ENCODE peak calls at places on chromosomes 6 and 20, in seven cellular contexts. One of them, this sample, is unnamed.

GRCh38 chr6:137910424-137910834 is 43.4 kb downstream of the TNFAIP3 start:
- DNase-seq in mammary epithelial cell: no peak
- DNase-seq in DND-41: no peak
- DNase-seq in tibial nerve: no peak
- DNase-seq in fibroblast of lung: no peak
- DNase-seq in sigmoid colon: no peak
- DNase-seq in neural progenitor cell: no peak
- DNase-seq in this sample: no peak

GRCh38 chr6:139762587-139763031 is 388.2 kb upstream of the CITED2 start:
- DNase-seq in neural progenitor cell: no peak
- DNase-seq in DND-41: no peak
- DNase-seq in tibial nerve: no peak
- DNase-seq in mammary epithelial cell: peak; percentile 11
- DNase-seq in fibroblast of lung: peak; percentile 68
- DNase-seq in sigmoid colon: no peak
- DNase-seq in this sample: no peak

GRCh38 chr20:57964011-57964862 is 254.4 kb upstream of the PMEPA1 start:
- DNase-seq in fibroblast of lung: no peak
- DNase-seq in DND-41: no peak
- DNase-seq in mammary epithelial cell: peak; percentile 11
- DNase-seq in sigmoid colon: no peak
- DNase-seq in neural progenitor cell: no peak
- DNase-seq in tibial nerve: no peak
- DNase-seq in this sample: no peak

GRCh38 chr6:79413562-79414002 is 123.6 kb downstream of the LCA5 start:
- DNase-seq in neural progenitor cell: no peak
- DNase-seq in sigmoid colon: no peak
- DNase-seq in DND-41: no peak
- DNase-seq in mammary epithelial cell: peak; percentile 50
- DNase-seq in fibroblast of lung: peak; percentile 85
- DNase-seq in tibial nerve: peak; percentile 20
- DNase-seq in this sample: no peak

GRCh38 chr20:53847118-53847842 is 223.1 kb downstream of the BCAS1 start:
- DNase-seq in mammary epithelial cell: no peak
- DNase-seq in DND-41: peak; percentile 66
- DNase-seq in fibroblast of lung: no peak
- DNase-seq in sigmoid colon: no peak
- DNase-seq in tibial nerve: no peak
- DNase-seq in neural progenitor cell: no peak
- DNase-seq in this sample: no peak

GRCh38 chr6:223763-224162 is 68.5 kb upstream of the DUSP22 start:
- DNase-seq in mammary epithelial cell: peak; percentile 61
- DNase-seq in DND-41: no peak
- DNase-seq in sigmoid colon: no peak
- DNase-seq in neural progenitor cell: no peak
- DNase-seq in fibroblast of lung: peak; percentile 47
- DNase-seq in tibial nerve: no peak
- DNase-seq in this sample: no peak

GRCh38 chr6:25987845-25988244 is 25.2 kb downstream of the TRIM38 start:
- DNase-seq in fibroblast of lung: no peak
- DNase-seq in mammary epithelial cell: no peak
- DNase-seq in tibial nerve: no peak
- DNase-seq in DND-41: no peak
- DNase-seq in neural progenitor cell: peak; percentile 45
- DNase-seq in sigmoid colon: no peak
- DNase-seq in this sample: no peak

GRCh38 chr6:30323806-30324205 is 2.9 kb upstream of the TRIM39 start:
- DNase-seq in neural progenitor cell: no peak
- DNase-seq in sigmoid colon: no peak
- DNase-seq in fibroblast of lung: no peak
- DNase-seq in tibial nerve: no peak
- DNase-seq in DND-41: no peak
- DNase-seq in mammary epithelial cell: peak; percentile 31
- DNase-seq in this sample: no peak

GRCh38 chr20:50399003-50399916 is 110.9 kb upstream of the PTPN1 start:
- DNase-seq in tibial nerve: no peak
- DNase-seq in fibroblast of lung: peak; percentile 48
- DNase-seq in mammary epithelial cell: no peak
- DNase-seq in neural progenitor cell: no peak
- DNase-seq in DND-41: no peak
- DNase-seq in sigmoid colon: peak; percentile 92
- DNase-seq in this sample: peak; percentile 87

GRCh38 chr6:140048202-140048790 is 673.8 kb upstream of the CITED2 start:
- DNase-seq in fibroblast of lung: no peak
- DNase-seq in sigmoid colon: no peak
- DNase-seq in DND-41: no peak
- DNase-seq in neural progenitor cell: no peak
- DNase-seq in mammary epithelial cell: no peak
- DNase-seq in tibial nerve: no peak
- DNase-seq in this sample: no peak

GRCh38 chr6:64985726-64986125 is 721.3 kb downstream of the EYS start:
- DNase-seq in tibial nerve: no peak
- DNase-seq in sigmoid colon: no peak
- DNase-seq in neural progenitor cell: no peak
- DNase-seq in fibroblast of lung: peak; percentile 18
- DNase-seq in DND-41: no peak
- DNase-seq in mammary epithelial cell: no peak
- DNase-seq in this sample: no peak

GRCh38 chr6:38501931-38502330 is 137.8 kb downstream of the BTBD9 start:
- DNase-seq in mammary epithelial cell: no peak
- DNase-seq in DND-41: peak; percentile 43
- DNase-seq in fibroblast of lung: no peak
- DNase-seq in sigmoid colon: no peak
- DNase-seq in neural progenitor cell: no peak
- DNase-seq in tibial nerve: no peak
- DNase-seq in this sample: no peak

GRCh38 chr6:53701333-53702073 is 35.9 kb upstream of the KLHL31 start:
- DNase-seq in DND-41: no peak
- DNase-seq in tibial nerve: no peak
- DNase-seq in mammary epithelial cell: peak; percentile 10
- DNase-seq in fibroblast of lung: no peak
- DNase-seq in neural progenitor cell: no peak
- DNase-seq in sigmoid colon: no peak
- DNase-seq in this sample: no peak

GRCh38 chr6:163752446-163752845 is 337.9 kb downstream of the QKI start:
- DNase-seq in sigmoid colon: no peak
- DNase-seq in DND-41: no peak
- DNase-seq in mammary epithelial cell: no peak
- DNase-seq in tibial nerve: no peak
- DNase-seq in neural progenitor cell: no peak
- DNase-seq in fibroblast of lung: no peak
- DNase-seq in this sample: no peak

GRCh38 chr6:57303931-57304681 is 13.3 kb upstream of the PRIM2 start:
- DNase-seq in sigmoid colon: no peak
- DNase-seq in tibial nerve: no peak
- DNase-seq in mammary epithelial cell: no peak
- DNase-seq in neural progenitor cell: no peak
- DNase-seq in fibroblast of lung: peak; percentile 65
- DNase-seq in DND-41: no peak
- DNase-seq in this sample: no peak

GRCh38 chr6:157333537-157333936 is 10.2 kb upstream of the TMEM242 start:
- DNase-seq in sigmoid colon: no peak
- DNase-seq in neural progenitor cell: no peak
- DNase-seq in mammary epithelial cell: no peak
- DNase-seq in fibroblast of lung: no peak
- DNase-seq in tibial nerve: no peak
- DNase-seq in DND-41: no peak
- DNase-seq in this sample: no peak

GRCh38 chr6:108561742-108562502 is 1.2 kb downstream of the FOXO3 start:
- DNase-seq in neural progenitor cell: peak; percentile 60
- DNase-seq in tibial nerve: no peak
- DNase-seq in DND-41: no peak
- DNase-seq in fibroblast of lung: no peak
- DNase-seq in sigmoid colon: peak; percentile 73
- DNase-seq in mammary epithelial cell: peak; percentile 62
- DNase-seq in this sample: no peak

GRCh38 chr20:57702091-57702490 is 7.7 kb downstream of the PMEPA1 start:
- DNase-seq in mammary epithelial cell: no peak
- DNase-seq in DND-41: no peak
- DNase-seq in neural progenitor cell: no peak
- DNase-seq in fibroblast of lung: no peak
- DNase-seq in tibial nerve: no peak
- DNase-seq in sigmoid colon: no peak
- DNase-seq in this sample: no peak

GRCh38 chr6:32969685-32970412 is 1.5 kb downstream of the BRD2 start:
- DNase-seq in neural progenitor cell: peak; percentile 92
- DNase-seq in sigmoid colon: peak; percentile 89
- DNase-seq in DND-41: peak; percentile 88
- DNase-seq in mammary epithelial cell: peak; percentile 96
- DNase-seq in tibial nerve: peak; percentile 86
- DNase-seq in fibroblast of lung: peak; percentile 97
- DNase-seq in this sample: peak; percentile 86

GRCh38 chr20:40922865-40923264 is 105.8 kb upstream of the TOP1 start:
- DNase-seq in mammary epithelial cell: no peak
- DNase-seq in fibroblast of lung: no peak
- DNase-seq in DND-41: no peak
- DNase-seq in tibial nerve: no peak
- DNase-seq in neural progenitor cell: no peak
- DNase-seq in sigmoid colon: no peak
- DNase-seq in this sample: no peak

GRCh38 chr6:113774122-113774835 is 82.9 kb upstream of the MARCKS start:
- DNase-seq in mammary epithelial cell: no peak
- DNase-seq in sigmoid colon: no peak
- DNase-seq in DND-41: no peak
- DNase-seq in neural progenitor cell: no peak
- DNase-seq in tibial nerve: no peak
- DNase-seq in fibroblast of lung: peak; percentile 90
- DNase-seq in this sample: no peak

GRCh38 chr6:62746968-62747367 is 460.9 kb upstream of the KHDRBS2 start:
- DNase-seq in sigmoid colon: no peak
- DNase-seq in tibial nerve: no peak
- DNase-seq in mammary epithelial cell: no peak
- DNase-seq in fibroblast of lung: no peak
- DNase-seq in neural progenitor cell: no peak
- DNase-seq in DND-41: no peak
- DNase-seq in this sample: no peak
- TF ChIP-seq CTCF in sigmoid colon: no peak
- TF ChIP-seq CTCF in tibial nerve: no peak
- TF ChIP-seq CTCF in mammary epithelial cell: no peak
- TF ChIP-seq CTCF in fibroblast of lung: no peak
- TF ChIP-seq CTCF in neural progenitor cell: no peak
- TF ChIP-seq CTCF in DND-41: no peak
- TF ChIP-seq CTCF in this sample: no peak

GRCh38 chr6:41577865-41578713 is 31.9 kb downstream of the FOXP4 start:
- DNase-seq in neural progenitor cell: peak; percentile 88
- DNase-seq in tibial nerve: no peak
- DNase-seq in mammary epithelial cell: peak; percentile 60
- DNase-seq in fibroblast of lung: peak; percentile 57
- DNase-seq in sigmoid colon: no peak
- DNase-seq in DND-41: no peak
- DNase-seq in this sample: no peak
- H3K4me1 ChIP-seq in neural progenitor cell: peaks cover 68% of the 10 kb centered on the region
- H3K4me1 ChIP-seq in tibial nerve: peaks cover 91% of the 10 kb centered on the region
- H3K4me1 ChIP-seq in mammary epithelial cell: peaks cover 18% of the 10 kb centered on the region
- H3K4me1 ChIP-seq in fibroblast of lung: peaks cover 26% of the 10 kb centered on the region
- H3K4me1 ChIP-seq in sigmoid colon: peaks cover 33% of the 10 kb centered on the region
- H3K4me1 ChIP-seq in DND-41: peaks cover 5% of the 10 kb centered on the region
- H3K4me1 ChIP-seq in this sample: peaks cover 54% of the 10 kb centered on the region

GRCh38 chr20:38926934-38927616 is 858 bp downstream of the FAM83D start:
- DNase-seq in neural progenitor cell: no peak
- DNase-seq in tibial nerve: no peak
- DNase-seq in DND-41: peak; percentile 54
- DNase-seq in fibroblast of lung: peak; percentile 50
- DNase-seq in sigmoid colon: no peak
- DNase-seq in mammary epithelial cell: peak; percentile 8
- DNase-seq in this sample: no peak

GRCh38 chr20:38930242-38930569 is 4.0 kb downstream of the FAM83D start:
- DNase-seq in sigmoid colon: no peak
- DNase-seq in mammary epithelial cell: no peak
- DNase-seq in tibial nerve: no peak
- DNase-seq in neural progenitor cell: no peak
- DNase-seq in fibroblast of lung: no peak
- DNase-seq in DND-41: no peak
- DNase-seq in this sample: no peak

GRCh38 chr20:38927902-38928578 is 1.8 kb downstream of the FAM83D start:
- DNase-seq in neural progenitor cell: no peak
- DNase-seq in DND-41: peak; percentile 34
- DNase-seq in fibroblast of lung: no peak
- DNase-seq in tibial nerve: no peak
- DNase-seq in sigmoid colon: no peak
- DNase-seq in mammary epithelial cell: peak; percentile 46
- DNase-seq in this sample: no peak

GRCh38 chr20:38924718-38925117 is 1.5 kb upstream of the FAM83D start:
- DNase-seq in mammary epithelial cell: no peak
- DNase-seq in fibroblast of lung: no peak
- DNase-seq in sigmoid colon: no peak
- DNase-seq in tibial nerve: no peak
- DNase-seq in neural progenitor cell: no peak
- DNase-seq in DND-41: no peak
- DNase-seq in this sample: no peak

DNA sequence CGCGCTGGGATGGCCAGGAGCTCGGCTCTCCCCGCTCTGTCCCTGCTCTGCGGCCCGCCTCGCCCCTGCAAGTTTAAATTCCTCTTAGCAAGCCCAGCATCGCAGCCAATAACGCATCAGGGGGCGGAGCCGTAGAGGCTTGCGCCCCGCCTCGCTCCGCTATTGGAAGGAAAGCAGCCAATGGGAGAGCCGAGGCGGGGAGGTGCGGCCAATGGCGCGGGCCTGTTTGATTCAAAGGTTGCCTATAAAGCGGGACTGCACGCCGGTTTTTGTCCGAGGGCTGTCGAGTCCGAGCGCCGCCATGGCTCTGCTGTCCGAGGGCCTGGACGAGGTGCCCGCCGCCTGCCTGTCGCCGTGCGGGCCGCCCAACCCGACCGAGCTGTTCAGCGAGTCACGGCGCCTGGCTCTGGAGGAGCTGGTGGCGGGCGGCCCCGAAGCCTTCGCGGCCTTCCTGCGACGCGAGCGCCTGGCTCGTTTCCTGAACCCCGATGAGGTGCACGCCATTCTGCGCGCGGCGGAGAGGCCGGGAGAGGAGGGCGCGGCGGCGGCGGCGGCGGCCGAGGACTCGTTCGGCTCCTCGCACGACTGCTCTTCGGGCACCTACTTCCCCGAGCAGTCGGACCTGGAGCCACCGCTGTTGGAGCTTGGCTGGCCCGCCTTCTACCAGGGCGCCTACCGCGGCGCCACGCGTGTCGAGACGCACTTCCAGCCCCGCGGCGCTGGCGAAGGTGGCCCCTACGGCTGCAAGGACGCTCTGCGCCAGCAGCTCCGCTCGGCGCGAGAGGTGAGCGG is at the start of gene FAM83D:
- DNase-seq in mammary epithelial cell: peak; percentile 98
- DNase-seq in neural progenitor cell: peak; percentile 98
- DNase-seq in fibroblast of lung: peak; percentile 99
- DNase-seq in DND-41: peak; percentile 98
- DNase-seq in sigmoid colon: peak; percentile 98
- DNase-seq in tibial nerve: peak; percentile 71
- DNase-seq in this sample: peak; percentile 74
- TF ChIP-seq CTCF in mammary epithelial cell: no peak
- TF ChIP-seq CTCF in neural progenitor cell: no peak
- TF ChIP-seq CTCF in fibroblast of lung: no peak
- TF ChIP-seq CTCF in DND-41: no peak
- TF ChIP-seq CTCF in sigmoid colon: no peak
- TF ChIP-seq CTCF in tibial nerve: no peak
- TF ChIP-seq CTCF in this sample: no peak

DNA sequence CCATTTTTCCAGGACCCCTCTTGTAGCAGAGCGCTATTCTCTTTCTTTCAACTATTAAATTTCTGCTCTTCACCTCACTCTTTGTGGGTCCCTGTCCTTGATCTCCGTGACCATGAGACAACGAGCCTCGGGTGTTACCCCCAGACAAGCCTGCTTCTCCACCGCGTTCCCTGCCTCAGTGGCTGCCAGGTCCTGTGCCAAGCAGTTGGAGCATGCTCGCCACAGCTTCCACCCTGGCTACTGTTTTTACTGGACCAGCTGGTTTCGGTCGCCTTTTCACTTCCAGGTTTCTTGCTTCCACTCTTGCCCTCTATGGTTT is 5.7 kb downstream of the TP53RK start:
- DNase-seq in tibial nerve: no peak
- DNase-seq in DND-41: no peak
- DNase-seq in fibroblast of lung: no peak
- DNase-seq in neural progenitor cell: no peak
- DNase-seq in mammary epithelial cell: no peak
- DNase-seq in sigmoid colon: no peak
- DNase-seq in this sample: no peak
- H3K4me1 ChIP-seq in tibial nerve: peaks cover 59% of the 10 kb centered on the region
- H3K4me1 ChIP-seq in DND-41: peaks cover 23% of the 10 kb centered on the region
- H3K4me1 ChIP-seq in fibroblast of lung: no peaks in the 10 kb centered on the region
- H3K4me1 ChIP-seq in neural progenitor cell: peaks cover 29% of the 10 kb centered on the region
- H3K4me1 ChIP-seq in mammary epithelial cell: peaks cover 11% of the 10 kb centered on the region
- H3K4me1 ChIP-seq in sigmoid colon: peaks cover 40% of the 10 kb centered on the region
- H3K4me1 ChIP-seq in this sample: peaks cover 43% of the 10 kb centered on the region

This sample was measured in thoracic aorta.